ENCODE peak calls at places on chromosomes 2 and 18, in ten cellular contexts. V is progenitor cell of endocrine pancreas; G is GM06990; J is COR-L47; E is skeletal muscle cell; R is amygdala; S is CD4-positive, alpha-beta T cell; Y is NCI-H2029 treated with DMSO at 0.1 percent for 48 hours; O is stimulated activated CD8-positive, alpha-beta memory T cell treated with anti-CD3 and anti-CD28 coated beads, Interleukin-7, amount 100 ng/mL, for 24 hours; T is fibroblast of the aortic adventitia. X is an unnamed sample.

GRCh38 chr2:134783912-134784311 is 54.5 kb upstream of the ACMSD start:
- DNase-seq in V (no peak), G (no peak), J (no peak), E (no peak), R (no peak), S (no peak), Y (no peak), O (no peak), T (no peak), X (no peak)

GRCh38 chr2:147231607-147232006 is 613.2 kb upstream of the ACVR2A start:
- DNase-seq in V (no peak), G (peak; percentile 24), J (no peak), E (no peak), R (no peak), S (no peak), Y (no peak), O (no peak), T (no peak), X (no peak)

GRCh38 chr18:45106331-45106774 is 425.7 kb downstream of the SETBP1 start:
- DNase-seq in V (no peak), G (peak; percentile 77), J (no peak), E (no peak), R (no peak), S (no peak), Y (peak; percentile 30), O (no peak), T (peak; percentile 56), X (no peak)

GRCh38 chr2:145066151-145066661 is 546.3 kb upstream of the ZEB2 start:
- DNase-seq in V (no peak), G (no peak), J (no peak), E (peak; percentile 41), R (no peak), S (no peak), Y (no peak), O (no peak), T (peak; percentile 63), X (no peak)

GRCh38 chr18:34659579-34660517 is 50.2 kb upstream of the DTNA start:
- DNase-seq in V (peak; percentile 26), G (no peak), J (peak; percentile 70), E (peak; percentile 92), R (peak; percentile 2), S (no peak), Y (peak; percentile 68), O (no peak), T (peak; percentile 98), X (no peak)

GRCh38 chr2:70570041-70570661 is 16.5 kb upstream of the TGFA start:
- DNase-seq in V (no peak), G (no peak), J (no peak), E (no peak), R (no peak), S (no peak), Y (no peak), O (no peak), T (no peak), X (no peak)

GRCh38 chr2:173652311-173652710 is 297.6 kb downstream of the CDCA7 start:
- DNase-seq in V (no peak), G (no peak), J (no peak), E (peak; percentile 83), R (no peak), S (no peak), Y (no peak), O (no peak), T (peak; percentile 98), X (no peak)

GRCh38 chr2:160394153-160394552 is 99.5 kb downstream of the RBMS1 start:
- DNase-seq in V (no peak), G (peak; percentile 17), J (no peak), E (no peak), R (no peak), S (no peak), Y (no peak), O (no peak), T (no peak), X (no peak)

GRCh38 chr2:207042155-207042554 is 102.8 kb downstream of the CPO start:
- DNase-seq in V (no peak), G (no peak), J (no peak), E (no peak), R (no peak), S (no peak), Y (no peak), O (no peak), T (peak; percentile 24), X (no peak)

X was measured in esophagus squamous epithelium.